ENCODE peak calls at places on chromosomes 6 and 20, in ten cellular contexts. One of them, this sample, is unnamed.
A peak's percentile ranks its signal among the peaks of the same experiment; 100 is the strongest.

GRCh38 chr20:34163316-34163715 is 51.3 kb upstream of the EIF2S2 start:
- DNase-seq in neural crest cell: no peak
- DNase-seq in NCI-H1105: peak; percentile 1
- DNase-seq in fibroblast of pulmonary artery: no peak
- DNase-seq in ovary: no peak
- DNase-seq in stimulated activated CD8-positive, alpha-beta memory T cell treated with anti-CD3 and anti-CD28 coated beads, Interleukin-15, amount 100 ng/mL, for 48 hours: no peak
- DNase-seq in amniotic stem cell: no peak
- DNase-seq in GM04504: no peak
- DNase-seq in C1 segment of cervical spinal cord: no peak
- DNase-seq in Calu3: no peak
- DNase-seq in this sample: no peak

GRCh38 chr6:116536216-116536621 is 9.3 kb downstream of the TRAPPC3L start:
- DNase-seq in fibroblast of pulmonary artery: peak; percentile 82
- DNase-seq in ovary: no peak
- DNase-seq in GM04504: peak; percentile 35
- DNase-seq in Calu3: peak; percentile 28
- DNase-seq in amniotic stem cell: peak; percentile 78
- DNase-seq in neural crest cell: peak; percentile 30
- DNase-seq in C1 segment of cervical spinal cord: no peak
- DNase-seq in NCI-H1105: peak; percentile 67
- DNase-seq in stimulated activated CD8-positive, alpha-beta memory T cell treated with anti-CD3 and anti-CD28 coated beads, Interleukin-15, amount 100 ng/mL, for 48 hours: no peak
- DNase-seq in this sample: peak; percentile 64

GRCh38 chr6:387293-387694 is 4.3 kb upstream of the IRF4 start:
- DNase-seq in neural crest cell: no peak
- DNase-seq in GM04504: no peak
- DNase-seq in NCI-H1105: no peak
- DNase-seq in amniotic stem cell: no peak
- DNase-seq in C1 segment of cervical spinal cord: no peak
- DNase-seq in ovary: no peak
- DNase-seq in fibroblast of pulmonary artery: peak; percentile 16
- DNase-seq in Calu3: no peak
- DNase-seq in stimulated activated CD8-positive, alpha-beta memory T cell treated with anti-CD3 and anti-CD28 coated beads, Interleukin-15, amount 100 ng/mL, for 48 hours: no peak
- DNase-seq in this sample: no peak

GRCh38 chr6:150857062-150857905 is 8.2 kb upstream of the MTHFD1L start:
- DNase-seq in neural crest cell: no peak
- DNase-seq in stimulated activated CD8-positive, alpha-beta memory T cell treated with anti-CD3 and anti-CD28 coated beads, Interleukin-15, amount 100 ng/mL, for 48 hours: no peak
- DNase-seq in fibroblast of pulmonary artery: peak; percentile 100
- DNase-seq in amniotic stem cell: peak; percentile 82
- DNase-seq in NCI-H1105: no peak
- DNase-seq in GM04504: peak; percentile 94
- DNase-seq in C1 segment of cervical spinal cord: no peak
- DNase-seq in ovary: no peak
- DNase-seq in Calu3: peak; percentile 29
- DNase-seq in this sample: peak; percentile 72

GRCh38 chr6:29255530-29255929 is 46.0 kb upstream of the OR14J1 start:
- DNase-seq in NCI-H1105: no peak
- DNase-seq in fibroblast of pulmonary artery: no peak
- DNase-seq in C1 segment of cervical spinal cord: no peak
- DNase-seq in ovary: no peak
- DNase-seq in GM04504: no peak
- DNase-seq in amniotic stem cell: no peak
- DNase-seq in neural crest cell: no peak
- DNase-seq in Calu3: no peak
- DNase-seq in stimulated activated CD8-positive, alpha-beta memory T cell treated with anti-CD3 and anti-CD28 coated beads, Interleukin-15, amount 100 ng/mL, for 48 hours: no peak
- DNase-seq in this sample: no peak

GRCh38 chr6:74280130-74280692 is 584.2 kb downstream of the CD109 start:
- DNase-seq in ovary: no peak
- DNase-seq in Calu3: no peak
- DNase-seq in stimulated activated CD8-positive, alpha-beta memory T cell treated with anti-CD3 and anti-CD28 coated beads, Interleukin-15, amount 100 ng/mL, for 48 hours: no peak
- DNase-seq in GM04504: peak; percentile 42
- DNase-seq in fibroblast of pulmonary artery: no peak
- DNase-seq in NCI-H1105: no peak
- DNase-seq in C1 segment of cervical spinal cord: no peak
- DNase-seq in amniotic stem cell: no peak
- DNase-seq in neural crest cell: no peak
- DNase-seq in this sample: no peak

GRCh38 chr6:143258945-143259344 is 191.6 kb downstream of the ADAT2 start:
- DNase-seq in stimulated activated CD8-positive, alpha-beta memory T cell treated with anti-CD3 and anti-CD28 coated beads, Interleukin-15, amount 100 ng/mL, for 48 hours: no peak
- DNase-seq in GM04504: no peak
- DNase-seq in Calu3: no peak
- DNase-seq in ovary: no peak
- DNase-seq in neural crest cell: no peak
- DNase-seq in C1 segment of cervical spinal cord: no peak
- DNase-seq in NCI-H1105: no peak
- DNase-seq in fibroblast of pulmonary artery: no peak
- DNase-seq in amniotic stem cell: no peak
- DNase-seq in this sample: no peak

GRCh38 chr20:48247961-48248360 is 462.7 kb upstream of the SULF2 start:
- DNase-seq in amniotic stem cell: no peak
- DNase-seq in neural crest cell: no peak
- DNase-seq in stimulated activated CD8-positive, alpha-beta memory T cell treated with anti-CD3 and anti-CD28 coated beads, Interleukin-15, amount 100 ng/mL, for 48 hours: no peak
- DNase-seq in fibroblast of pulmonary artery: no peak
- DNase-seq in NCI-H1105: no peak
- DNase-seq in ovary: peak; percentile 55
- DNase-seq in C1 segment of cervical spinal cord: no peak
- DNase-seq in GM04504: no peak
- DNase-seq in Calu3: no peak
- DNase-seq in this sample: no peak

GRCh38 chr6:14428269-14428668 is 310.7 kb downstream of the CD83 start:
- DNase-seq in NCI-H1105: no peak
- DNase-seq in amniotic stem cell: no peak
- DNase-seq in GM04504: no peak
- DNase-seq in fibroblast of pulmonary artery: no peak
- DNase-seq in stimulated activated CD8-positive, alpha-beta memory T cell treated with anti-CD3 and anti-CD28 coated beads, Interleukin-15, amount 100 ng/mL, for 48 hours: no peak
- DNase-seq in C1 segment of cervical spinal cord: no peak
- DNase-seq in Calu3: no peak
- DNase-seq in neural crest cell: no peak
- DNase-seq in ovary: no peak
- DNase-seq in this sample: no peak

GRCh38 chr6:3208096-3208774 is 19.2 kb downstream of the TUBB2B start:
- DNase-seq in ovary: no peak
- DNase-seq in NCI-H1105: no peak
- DNase-seq in GM04504: peak; percentile 96
- DNase-seq in C1 segment of cervical spinal cord: no peak
- DNase-seq in stimulated activated CD8-positive, alpha-beta memory T cell treated with anti-CD3 and anti-CD28 coated beads, Interleukin-15, amount 100 ng/mL, for 48 hours: no peak
- DNase-seq in amniotic stem cell: peak; percentile 81
- DNase-seq in neural crest cell: no peak
- DNase-seq in fibroblast of pulmonary artery: peak; percentile 91
- DNase-seq in Calu3: no peak
- DNase-seq in this sample: no peak

GRCh38 chr6:20769651-20770050 is 235.4 kb downstream of the CDKAL1 start:
- DNase-seq in fibroblast of pulmonary artery: no peak
- DNase-seq in ovary: no peak
- DNase-seq in stimulated activated CD8-positive, alpha-beta memory T cell treated with anti-CD3 and anti-CD28 coated beads, Interleukin-15, amount 100 ng/mL, for 48 hours: no peak
- DNase-seq in Calu3: no peak
- DNase-seq in amniotic stem cell: no peak
- DNase-seq in NCI-H1105: no peak
- DNase-seq in neural crest cell: no peak
- DNase-seq in C1 segment of cervical spinal cord: no peak
- DNase-seq in GM04504: no peak
- DNase-seq in this sample: no peak

GRCh38 chr20:52193133-52193532 is 1.6 kb upstream of the ZFP64 start:
- DNase-seq in ovary: no peak
- DNase-seq in Calu3: no peak
- DNase-seq in amniotic stem cell: no peak
- DNase-seq in fibroblast of pulmonary artery: no peak
- DNase-seq in GM04504: no peak
- DNase-seq in stimulated activated CD8-positive, alpha-beta memory T cell treated with anti-CD3 and anti-CD28 coated beads, Interleukin-15, amount 100 ng/mL, for 48 hours: no peak
- DNase-seq in C1 segment of cervical spinal cord: no peak
- DNase-seq in neural crest cell: no peak
- DNase-seq in NCI-H1105: peak; percentile 2
- DNase-seq in this sample: no peak

GRCh38 chr6:41167173-41167963 is 4.5 kb upstream of the TREM2 start:
- DNase-seq in GM04504: peak; percentile 4
- DNase-seq in NCI-H1105: no peak
- DNase-seq in amniotic stem cell: no peak
- DNase-seq in Calu3: peak; percentile 26
- DNase-seq in C1 segment of cervical spinal cord: no peak
- DNase-seq in fibroblast of pulmonary artery: peak; percentile 20
- DNase-seq in neural crest cell: peak; percentile 14
- DNase-seq in stimulated activated CD8-positive, alpha-beta memory T cell treated with anti-CD3 and anti-CD28 coated beads, Interleukin-15, amount 100 ng/mL, for 48 hours: no peak
- DNase-seq in ovary: no peak
- DNase-seq in this sample: no peak

GRCh38 chr20:1786496-1786895 is 108.7 kb upstream of the SIRPA start:
- DNase-seq in Calu3: no peak
- DNase-seq in stimulated activated CD8-positive, alpha-beta memory T cell treated with anti-CD3 and anti-CD28 coated beads, Interleukin-15, amount 100 ng/mL, for 48 hours: no peak
- DNase-seq in ovary: no peak
- DNase-seq in C1 segment of cervical spinal cord: no peak
- DNase-seq in GM04504: no peak
- DNase-seq in amniotic stem cell: no peak
- DNase-seq in NCI-H1105: no peak
- DNase-seq in fibroblast of pulmonary artery: no peak
- DNase-seq in neural crest cell: no peak
- DNase-seq in this sample: no peak